ENCODE peak calls at places on chromosomes 4 and X, in six cellular contexts. W is colonic mucosa, O is fibroblast of lung, R is heart right ventricle, K is BE2C, V is tibial nerve. H is an unnamed sample. For H3K4me1, the result is how much of the 10 kb centered on the place peaks cover.

GRCh38 chrX:439719-440118 is 53.0 kb upstream of the PPP2R3B start:
- DNase-seq in W (no peak), O (no peak), R (no peak), K (no peak), V (no peak), H (no peak)

GRCh38 chrX:118760025-118760424 is 32.6 kb downstream of the IL13RA1 start:
- DNase-seq in W (no peak), O (no peak), R (no peak), K (no peak), V (no peak), H (no peak)

GRCh38 chrX:17161991-17162390 is 213.0 kb upstream of the NHS start:
- DNase-seq in W (no peak), O (no peak), R (no peak), K (no peak), V (no peak), H (no peak)

GRCh38 chr4:150038335-150039076 is 39.7 kb upstream of the DCLK2 start:
- DNase-seq in W (no peak), O (no peak), R (no peak), K (no peak), V (no peak), H (no peak)

GRCh38 chr4:140755811-140756291 is 334 bp downstream of the TBC1D9 start:
- DNase-seq in W (no peak), O (peak), R (peak), K (peak), V (no peak), H (peak)

GRCh38 chr4:89434364-89434988 is 126.9 kb upstream of the GPRIN3 start:
- DNase-seq in W (no peak), O (peak), R (no peak), K (no peak), V (no peak), H (peak)

GRCh38 chr4:3407171-3407771 is 34.5 kb upstream of the HGFAC start:
- DNase-seq in W (no peak), O (no peak), R (no peak), K (no peak), V (no peak), H (no peak)

GRCh38 chr4:82560853-82561744 is 689 bp downstream of the TMEM150C start:
- DNase-seq in W (no peak), O (no peak), R (peak), K (peak), V (no peak), H (no peak)

GRCh38 chr4:148065069-148065468 is 333.2 kb downstream of the ARHGAP10 start:
- DNase-seq in W (no peak), O (peak), R (no peak), K (no peak), V (no peak), H (no peak)

GRCh38 chr4:40423735-40424134 is 88.6 kb downstream of the CHRNA9 start:
- DNase-seq in W (no peak), O (peak), R (no peak), K (no peak), V (no peak), H (peak)

GRCh38 chr4:24274401-24275035 is 309.8 kb downstream of the DHX15 start:
- DNase-seq in W (no peak), O (peak), R (no peak), K (no peak), V (no peak), H (no peak)

GRCh38 chr4:110088670-110089069 is 109.7 kb downstream of the ELOVL6 start:
- DNase-seq in W (no peak), O (peak), R (no peak), K (no peak), V (no peak), H (no peak)

GRCh38 chr4:158094413-158095110 is 78.3 kb downstream of the GASK1B start:
- DNase-seq in W (no peak), O (peak), R (no peak), K (no peak), V (no peak), H (peak)

GRCh38 chr4:7402526-7402925 is 32.2 kb downstream of the PSAPL1 start:
- DNase-seq in W (no peak), O (peak), R (no peak), K (no peak), V (no peak), H (no peak)

DNA sequence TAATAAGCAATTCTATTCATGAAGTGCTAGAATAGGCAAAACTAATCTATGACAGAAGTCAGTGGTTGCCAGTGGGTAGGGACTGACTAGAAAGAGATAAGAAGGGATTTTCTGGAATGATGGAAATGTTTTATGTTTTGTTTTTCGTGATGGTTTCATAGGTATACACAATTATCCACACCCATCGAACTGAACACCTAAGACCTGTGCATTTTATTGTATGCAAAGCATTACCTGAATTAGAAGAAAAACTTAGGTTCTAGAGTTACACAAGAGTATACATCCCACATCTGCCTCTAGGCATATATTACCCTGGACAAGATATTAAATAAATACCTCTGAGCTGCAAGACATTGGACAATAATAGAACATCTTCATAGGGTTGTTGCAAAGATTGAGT is 205.2 kb downstream of the SOWAHB start:
- DNase-seq in W (no peak), O (no peak), R (no peak), K (no peak), V (no peak), H (no peak)
- H3K4me1 ChIP-seq in W (under half), O (under half), R (under half), K (under half), V (under half), H (half or more)

GRCh38 chr4:183962413-183962812 is 57.3 kb downstream of the STOX2 start:
- DNase-seq in W (no peak), O (no peak), R (no peak), K (no peak), V (no peak), H (no peak)

GRCh38 chr4:183960912-183961569 is 55.9 kb downstream of the STOX2 start:
- DNase-seq in W (no peak), O (no peak), R (no peak), K (peak), V (no peak), H (no peak)

GRCh38 chr4:183960021-183960420 is 54.9 kb downstream of the STOX2 start:
- DNase-seq in W (peak), O (peak), R (peak), K (peak), V (peak), H (peak)

GRCh38 chr4:183961772-183962171 is 56.7 kb downstream of the STOX2 start:
- DNase-seq in W (no peak), O (no peak), R (no peak), K (no peak), V (no peak), H (no peak)

GRCh38 chr4:183959349-183959748 is 54.2 kb downstream of the STOX2 start:
- DNase-seq in W (no peak), O (no peak), R (no peak), K (no peak), V (no peak), H (no peak)
- H3K4me1 ChIP-seq in W (under half), O (under half), R (under half), K (under half), V (under half), H (under half)

DNA sequence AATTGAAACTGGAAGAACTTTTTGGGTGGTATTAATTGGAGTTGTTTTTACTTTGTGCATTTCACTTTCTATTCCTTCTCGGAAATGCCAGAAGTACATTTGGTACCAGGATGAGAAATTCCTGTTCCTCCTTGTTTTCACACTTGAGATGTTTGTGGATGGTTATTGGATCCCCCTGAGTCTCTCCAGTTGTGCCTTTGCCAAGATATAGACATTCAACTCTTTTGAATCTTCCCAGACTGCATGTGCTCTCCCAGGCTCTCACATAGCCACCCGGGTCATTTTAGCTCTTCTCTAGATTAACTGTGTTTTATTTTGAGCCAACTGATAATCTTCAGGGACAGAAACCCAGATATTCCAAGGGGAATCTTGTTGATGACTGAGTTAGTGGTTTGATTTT is 120.5 kb downstream of the AFF1 start:
- DNase-seq in W (no peak), O (no peak), R (no peak), K (no peak), V (no peak), H (no peak)
- H3K4me1 ChIP-seq in W (under half), O (under half), R (half or more), K (under half), V (under half), H (under half)

DNA sequence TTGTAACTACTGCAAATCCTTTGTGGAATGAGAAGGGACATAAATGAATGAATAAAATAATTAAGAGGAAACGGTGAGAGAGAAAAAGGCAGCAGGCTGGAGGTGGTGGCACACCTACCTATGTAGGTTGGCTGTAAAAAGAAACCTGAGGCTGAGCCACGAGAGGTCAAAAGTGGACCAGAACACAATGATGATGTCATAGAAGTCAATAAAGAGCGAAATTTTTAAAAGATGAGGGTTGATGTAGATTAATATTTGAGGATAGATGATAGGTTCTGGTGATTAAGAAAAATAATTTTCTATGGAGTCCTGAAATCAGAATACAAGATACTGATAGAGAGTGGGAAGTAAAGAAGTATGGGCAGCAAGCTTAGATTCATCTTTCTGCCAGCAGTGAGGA is 1.7 kb downstream of the TRPC5OS start:
- DNase-seq in W (no peak), O (no peak), R (no peak), K (no peak), V (no peak), H (no peak)
- H3K4me1 ChIP-seq in W (under half), O (under half), R (under half), K (under half), V (under half), H (under half)

DNA sequence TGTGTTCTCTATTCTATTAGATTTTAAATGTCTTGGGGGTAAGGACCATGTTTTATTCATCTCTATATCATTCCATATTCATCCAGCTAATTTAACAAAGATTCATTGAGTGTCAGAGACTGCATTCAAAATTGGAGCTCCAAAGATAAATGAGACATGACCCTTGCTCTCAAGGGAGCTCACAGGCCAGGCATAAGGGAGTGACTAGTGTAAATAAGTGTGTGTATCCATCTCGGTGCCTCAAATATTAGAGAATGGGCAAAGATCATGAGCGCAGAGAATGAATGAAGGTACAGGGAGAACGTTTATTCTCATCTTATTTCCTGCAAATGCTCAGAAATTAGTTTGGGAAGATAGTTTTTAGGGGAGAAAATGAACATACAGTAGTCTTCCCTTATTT is 150.1 kb upstream of the CASK start:
- DNase-seq in W (peak), O (no peak), R (no peak), K (no peak), V (no peak), H (no peak)
- H3K4me1 ChIP-seq in W (under half), O (under half), R (under half), K (under half), V (under half), H (under half)

H was measured in A549.